ENCODE peak calls at places on chromosomes 3 and 15, in nine cellular contexts. B is CD8-positive, alpha-beta memory T cell; Y is HuH-7; Q is HepG2; N is EH; F is GM12891; W is bronchial epithelial cell; C is hepatocyte; G is NCI-H774. I is an unnamed sample.

GRCh38 chr3:195715583-195716266 is 5.1 kb upstream of the MUC20 start:
- DNase-seq in G (no peak), Y (no peak), Q (peak), C (peak), B (no peak), F (no peak), W (peak), N (no peak), I (peak)

GRCh38 chr3:55622116-55622515 is 135.0 kb upstream of the WNT5A start:
- DNase-seq in F (no peak), W (peak), G (no peak), B (no peak), N (peak), Y (no peak), Q (no peak), C (no peak), I (no peak)

GRCh38 chr3:197942956-197943556 is 6.9 kb upstream of the RPL35A start:
- DNase-seq in N (peak), Q (no peak), G (no peak), C (peak), Y (peak), W (peak), B (peak), F (peak), I (peak)

GRCh38 chr15:61038387-61038786 is 190.7 kb downstream of the RORA start:
- DNase-seq in B (no peak), Y (no peak), W (peak), F (no peak), G (no peak), C (peak), N (peak), Q (no peak), I (peak)

GRCh38 chr3:191324936-191325335 is 4.3 kb upstream of the CCDC50 start:
- DNase-seq in W (peak), Y (no peak), Q (no peak), N (no peak), G (no peak), B (no peak), C (no peak), F (no peak), I (no peak)

GRCh38 chr3:61043156-61043555 is 208.1 kb downstream of the FHIT start:
- DNase-seq in F (no peak), Y (no peak), N (no peak), Q (no peak), C (no peak), B (no peak), W (no peak), G (no peak), I (no peak)

GRCh38 chr3:136547293-136547692 is 204.9 kb downstream of the STAG1 start:
- DNase-seq in N (peak), W (peak), C (no peak), G (no peak), Q (no peak), Y (no peak), F (no peak), B (no peak), I (no peak)

GRCh38 chr15:63374686-63375520 is 6.7 kb downstream of the CA12 start:
- DNase-seq in W (peak), N (peak), F (no peak), Q (no peak), B (no peak), Y (no peak), C (peak), G (no peak), I (no peak)

GRCh38 chr3:95343228-95343627 is 1280.4 kb downstream of the NSUN3 start:
- DNase-seq in B (no peak), W (no peak), Q (no peak), F (no peak), N (no peak), Y (no peak), C (peak), G (no peak), I (peak)

GRCh38 chr3:8777978-8778267 is 8.5 kb upstream of the OXTR start:
- DNase-seq in Y (no peak), C (no peak), B (no peak), G (no peak), W (no peak), N (peak), F (no peak), Q (no peak), I (no peak)

GRCh38 chr15:99399612-99400011 is 148.3 kb downstream of the LRRC28 start:
- DNase-seq in Y (no peak), F (no peak), C (no peak), Q (no peak), N (no peak), B (no peak), G (no peak), W (no peak), I (no peak)

GRCh38 chr3:13623101-13623654 is 74.3 kb downstream of the FBLN2 start:
- DNase-seq in N (peak), G (peak), F (no peak), Y (no peak), C (peak), B (no peak), Q (peak), W (peak), I (no peak)

GRCh38 chr3:140128217-140129137 is 193.5 kb downstream of the CLSTN2 start:
- DNase-seq in F (peak), Y (peak), B (no peak), C (peak), G (peak), W (peak), N (peak), Q (peak), I (peak)

GRCh38 chr15:74403981-74404563 is 29.7 kb downstream of the SEMA7A start:
- DNase-seq in F (no peak), W (no peak), C (no peak), B (no peak), N (no peak), Y (no peak), G (no peak), Q (no peak), I (no peak)

GRCh38 chr3:59862686-59863085 is 812.9 kb upstream of the CFAP20DC start:
- DNase-seq in C (no peak), N (peak), F (no peak), Y (no peak), B (no peak), W (peak), G (no peak), Q (no peak), I (no peak)

GRCh38 chr3:64224826-64225606 is at the start of gene PRICKLE2:
- DNase-seq in F (no peak), Y (no peak), W (no peak), G (no peak), C (peak), Q (no peak), N (peak), B (no peak), I (peak)

GRCh38 chr3:124413989-124414598 is 316.2 kb upstream of the UMPS start:
- DNase-seq in Y (no peak), N (no peak), Q (no peak), C (no peak), F (no peak), B (no peak), G (no peak), W (no peak), I (peak)

GRCh38 chr3:85003479-85003878 is 44.7 kb downstream of the CADM2 start:
- DNase-seq in Q (no peak), N (no peak), W (no peak), F (no peak), Y (no peak), G (no peak), C (no peak), B (no peak), I (no peak)

GRCh38 chr15:89693696-89694095 is 3.1 kb downstream of the WDR93 start:
- DNase-seq in Q (no peak), G (no peak), Y (no peak), C (no peak), W (peak), B (no peak), F (no peak), N (no peak), I (no peak)

GRCh38 chr3:85228966-85229365 is 270.2 kb downstream of the CADM2 start:
- DNase-seq in W (no peak), G (no peak), Q (no peak), F (no peak), N (no peak), Y (no peak), B (no peak), C (no peak), I (no peak)

GRCh38 chr3:66200147-66200546 is 20.7 kb upstream of the SLC25A26 start:
- DNase-seq in F (no peak), G (no peak), Y (no peak), Q (no peak), B (no peak), W (no peak), N (no peak), C (peak), I (no peak)

GRCh38 chr3:48678056-48678455 is 7.7 kb downstream of the NCKIPSD start:
- DNase-seq in W (no peak), Y (no peak), B (no peak), N (peak), G (no peak), C (no peak), Q (no peak), F (no peak), I (no peak)

GRCh38 chr3:118128886-118129285 is 905.8 kb downstream of the IGSF11 start:
- DNase-seq in N (peak), Y (no peak), F (no peak), G (no peak), Q (no peak), W (peak), B (no peak), C (no peak), I (no peak)

GRCh38 chr3:184687363-184688049 is 24.4 kb downstream of the MAGEF1 start:
- DNase-seq in Y (no peak), F (no peak), N (no peak), G (no peak), C (no peak), B (no peak), W (no peak), Q (no peak), I (peak)

GRCh38 chr3:8305371-8305770 is 196.3 kb upstream of the LMCD1 start:
- DNase-seq in Y (no peak), C (no peak), B (no peak), N (no peak), Q (no peak), W (no peak), G (no peak), F (no peak), I (no peak)

GRCh38 chr3:112056451-112056929 is 22.0 kb downstream of the TMPRSS7 start:
- DNase-seq in N (peak), Q (no peak), F (no peak), W (peak), Y (no peak), G (no peak), B (no peak), C (no peak), I (peak)

GRCh38 chr3:120113128-120114116 is 19.2 kb upstream of the GSK3B start:
- DNase-seq in N (peak), Y (no peak), G (no peak), W (peak), F (no peak), Q (no peak), B (no peak), C (no peak), I (no peak)

GRCh38 chr3:101091489-101091888 is 98.3 kb upstream of the ABI3BP start:
- DNase-seq in N (peak), W (peak), F (no peak), Y (no peak), Q (peak), B (no peak), C (no peak), G (no peak), I (no peak)

I was measured in small intestine.